ENCODE peak calls at places on chromosomes 13 and 19, in four cellular contexts. B is cardiac fibroblast, G is coronary artery, M is endothelial cell. Y is an unnamed sample.

GRCh38 chr13:27482996-27483395 is 32.6 kb upstream of the MTIF3 start:
- DNase-seq in B (no peak), M (no peak), G (no peak), Y (no peak)

GRCh38 chr13:43305416-43305815 is 282.0 kb downstream of the DNAJC15 start:
- DNase-seq in G (no peak), M (no peak), B (peak; percentile 74), Y (no peak)

GRCh38 chr19:48661746-48662145 is 11.1 kb downstream of the NTN5 start:
- DNase-seq in G (no peak), B (no peak), M (no peak), Y (no peak)

GRCh38 chr13:52359534-52359933 is 46.4 kb downstream of the THSD1 start:
- DNase-seq in B (no peak), M (no peak), G (no peak), Y (no peak)

GRCh38 chr19:16207063-16207462 is 9.4 kb downstream of the AP1M1 start:
- DNase-seq in G (no peak), B (no peak), M (no peak), Y (no peak)

GRCh38 chr13:105806335-105806920 is 729.0 kb downstream of the EFNB2 start:
- DNase-seq in G (no peak), B (peak; percentile 3), M (no peak), Y (no peak)

GRCh38 chr13:76523740-76524382 is 362.3 kb downstream of the KCTD12 start:
- DNase-seq in B (peak; percentile 5), G (no peak), M (no peak), Y (no peak)

GRCh38 chr19:5627395-5627904 is 4.6 kb downstream of the SAFB start:
- DNase-seq in M (no peak), B (peak; percentile 47), G (no peak), Y (no peak)

GRCh38 chr13:113053376-113053775 is 52.2 kb upstream of the F7 start:
- DNase-seq in M (no peak), B (no peak), G (no peak), Y (no peak)

GRCh38 chr13:21139374-21139773 is 37.0 kb downstream of the SKA3 start:
- DNase-seq in B (no peak), M (no peak), G (no peak), Y (peak; percentile 36)

GRCh38 chr19:1836458-1837221 is 11.6 kb downstream of the REXO1 start:
- DNase-seq in B (no peak), G (no peak), M (no peak), Y (no peak)

GRCh38 chr13:66896933-66897332 is 333.2 kb downstream of the PCDH9 start:
- DNase-seq in B (no peak), G (no peak), M (no peak), Y (no peak)

GRCh38 chr13:32585625-32586021 is 629 bp upstream of the PDS5B start:
- DNase-seq in G (no peak), B (no peak), M (peak; percentile 10), Y (no peak)

GRCh38 chr19:36060430-36060829 is 5.7 kb downstream of the WDR62 start:
- DNase-seq in B (peak; percentile 68), M (peak; percentile 65), G (no peak), Y (no peak)

GRCh38 chr19:53041366-53041765 is 3.2 kb upstream of the ERVV-2 start:
- DNase-seq in M (no peak), B (no peak), G (no peak), Y (no peak)

DNA sequence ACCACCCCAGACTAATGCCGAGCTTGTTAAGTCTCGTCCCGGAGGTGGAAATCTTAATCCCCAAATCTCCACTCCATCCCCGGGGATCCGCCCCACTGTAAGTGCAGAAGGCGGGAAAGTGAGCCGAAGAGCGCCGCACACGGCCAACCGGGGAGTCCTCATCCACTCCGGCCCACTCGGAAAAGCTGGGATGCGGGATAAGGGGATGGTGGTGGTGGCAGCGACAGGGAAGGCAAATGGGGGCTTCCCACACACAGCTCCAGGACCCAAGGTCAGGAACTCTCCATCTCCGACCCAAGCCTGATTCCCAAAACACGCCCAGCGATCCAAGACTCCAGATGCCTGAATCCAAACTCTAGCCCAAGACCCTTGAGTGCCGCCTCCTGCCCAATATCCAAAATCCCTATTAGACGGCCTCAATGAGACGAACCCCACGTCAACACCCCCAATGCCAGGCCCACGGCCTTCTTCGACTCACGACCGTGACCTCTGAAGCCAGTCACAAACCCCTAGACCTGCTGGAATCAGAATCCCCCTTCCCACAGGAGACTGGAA is 481 bp downstream of the FBL start:
- DNase-seq in M (no peak), B (peak; percentile 37), G (no peak), Y (no peak)
- TF ChIP-seq CTCF in M (no peak), B (peak; percentile 23), G (no peak), Y (peak; percentile 24)

GRCh38 chr19:47651691-47652090 is 42.8 kb downstream of the BICRA start:
- DNase-seq in B (no peak), G (no peak), M (no peak), Y (no peak)
- TF ChIP-seq CTCF in B (no peak), G (no peak), M (no peak), Y (no peak)

GRCh38 chr19:31944286-31944685 is 401.1 kb upstream of the ZNF507 start:
- DNase-seq in G (no peak), B (no peak), M (no peak), Y (no peak)

GRCh38 chr19:31946491-31946890 is 398.9 kb upstream of the ZNF507 start:
- DNase-seq in G (no peak), M (no peak), B (no peak), Y (peak; percentile 46)

GRCh38 chr19:31947436-31947835 is 398.0 kb upstream of the ZNF507 start:
- DNase-seq in M (no peak), B (no peak), G (no peak), Y (peak; percentile 48)

GRCh38 chr19:31943778-31944177 is 401.6 kb upstream of the ZNF507 start:
- DNase-seq in B (no peak), G (no peak), M (no peak), Y (no peak)

DNA sequence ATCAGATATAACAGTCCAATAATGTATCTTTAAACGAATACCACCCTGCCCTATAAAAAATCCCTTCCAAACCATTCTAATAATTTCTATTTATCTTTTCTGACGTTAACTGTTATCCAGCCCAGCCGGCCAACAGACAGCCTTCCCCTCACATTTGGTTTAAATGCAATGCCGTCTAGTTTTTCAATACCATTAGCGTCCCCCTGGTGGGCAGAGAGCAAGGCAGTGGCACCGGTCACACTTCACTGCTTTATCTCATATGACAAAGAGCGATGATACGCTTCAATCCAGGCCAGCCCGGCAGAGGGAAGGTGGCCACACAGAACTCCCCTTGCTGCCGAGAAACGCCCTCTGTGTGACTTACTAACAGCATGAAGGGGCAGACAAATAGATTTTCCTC is 402.1 kb upstream of the ZNF507 start:
- DNase-seq in G (no peak), M (peak; percentile 11), B (no peak), Y (no peak)
- TF ChIP-seq CTCF in G (no peak), M (no peak), B (no peak), Y (no peak)

GRCh38 chr19:8319807-8320520 is 1.2 kb downstream of the NDUFA7 start:
- DNase-seq in M (no peak), B (no peak), G (no peak), Y (no peak)
- TF ChIP-seq CTCF in M (no peak), B (no peak), G (no peak), Y (no peak)

GRCh38 chr19:41218249-41218614 is 791 bp upstream of the AXL start:
- DNase-seq in M (no peak), B (no peak), G (no peak), Y (no peak)
- TF ChIP-seq CTCF in M (no peak), B (no peak), G (no peak), Y (no peak)

DNA sequence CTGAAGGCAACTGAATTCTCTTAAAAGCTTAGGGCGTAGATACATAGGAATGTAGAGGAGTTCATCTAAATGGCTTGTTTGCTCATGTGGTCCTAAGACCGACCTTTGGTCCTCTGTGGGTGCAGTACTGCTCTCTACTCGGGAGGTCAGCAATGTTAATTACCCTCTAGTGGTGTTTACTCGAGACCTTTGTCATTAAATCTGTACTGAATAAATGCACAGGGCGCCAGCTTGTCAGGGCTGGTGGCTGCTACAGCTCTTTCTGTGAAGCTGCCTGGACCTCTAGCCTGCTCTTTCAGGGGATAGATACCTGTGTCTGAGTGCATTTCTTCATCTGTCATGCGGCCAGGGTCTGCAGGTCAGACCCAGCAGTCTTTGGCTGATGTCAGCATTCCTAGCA is 29.2 kb upstream of the MPHOSPH8 start:
- DNase-seq in B (no peak), M (no peak), G (no peak), Y (peak; percentile 34)
- TF ChIP-seq CTCF in B (no peak), M (no peak), G (no peak), Y (no peak)

GRCh38 chr19:7846247-7846646 is 16.2 kb downstream of the EVI5L start:
- DNase-seq in G (no peak), M (no peak), B (no peak), Y (no peak)
- TF ChIP-seq CTCF in G (no peak), M (no peak), B (no peak), Y (no peak)

GRCh38 chr13:73225983-73226382 is 167.2 kb downstream of the KLF5 start:
- DNase-seq in M (no peak), B (peak; percentile 24), G (no peak), Y (no peak)

GRCh38 chr13:73224708-73225107 is 165.9 kb downstream of the KLF5 start:
- DNase-seq in M (no peak), G (no peak), B (peak; percentile 78), Y (no peak)

GRCh38 chr13:73230714-73231113 is 171.9 kb downstream of the KLF5 start:
- DNase-seq in M (no peak), G (no peak), B (peak; percentile 22), Y (no peak)

GRCh38 chr13:73231456-73231855 is 172.7 kb downstream of the KLF5 start:
- DNase-seq in B (no peak), G (no peak), M (no peak), Y (no peak)

DNA sequence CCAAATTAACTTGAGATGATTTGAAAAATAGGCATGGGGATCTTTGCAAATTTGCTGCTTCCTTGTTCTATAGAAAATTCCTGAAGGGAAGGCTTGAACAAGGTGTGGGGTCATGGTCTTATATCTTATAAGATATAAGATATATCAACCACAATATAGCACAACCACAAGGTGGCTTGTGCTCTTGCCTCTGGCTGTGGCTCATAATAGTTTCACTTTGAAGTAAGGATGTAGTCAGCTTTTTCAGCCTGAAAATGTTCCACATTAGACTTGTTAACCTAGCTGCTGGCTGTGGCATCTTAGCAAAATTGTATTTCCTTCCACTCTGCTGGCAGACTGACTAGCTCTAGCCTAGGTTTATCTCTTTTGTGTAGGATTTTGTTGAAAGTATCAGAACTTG is 169.7 kb downstream of the KLF5 start:
- DNase-seq in B (peak; percentile 18), G (no peak), M (no peak), Y (no peak)
- TF ChIP-seq CTCF in B (no peak), G (no peak), M (no peak), Y (peak; percentile 20)